ENCODE peak calls at places on chromosomes 4 and X, in four cellular contexts. B is heart right ventricle; C is CD4-positive, CD25-positive, alpha-beta regulatory T cell; I is lung. V is an unnamed sample.

GRCh38 chrX:10102046-10102704 is 54.6 kb upstream of the CLCN4 start:
- DNase-seq in I (no peak), B (no peak), C (no peak), V (no peak)

GRCh38 chr4:70399319-70399718 is 1.6 kb downstream of the OPRPN start:
- DNase-seq in I (no peak), B (no peak), C (no peak), V (no peak)

GRCh38 chr4:180513076-180513475 is 1730.1 kb upstream of the TENM3 start:
- DNase-seq in I (no peak), C (no peak), B (no peak), V (no peak)

GRCh38 chr4:65798498-65799127 is 128.3 kb upstream of the EPHA5 start:
- DNase-seq in C (no peak), B (no peak), I (no peak), V (no peak)

GRCh38 chr4:26441110-26441509 is 49.2 kb downstream of the CCKAR start:
- DNase-seq in I (no peak), C (no peak), B (no peak), V (no peak)

GRCh38 chr4:133156096-133156495 is 7.0 kb downstream of the PCDH10 start:
- DNase-seq in I (no peak), B (no peak), C (no peak), V (no peak)

GRCh38 chrX:131778269-131779218 is 234.7 kb downstream of the OR13H1 start:
- DNase-seq in C (peak; percentile 87), B (no peak), I (peak; percentile 80), V (peak; percentile 49)

GRCh38 chr4:73341454-73341853 is 62.6 kb upstream of the ALB start:
- DNase-seq in C (peak; percentile 25), B (no peak), I (no peak), V (no peak)

GRCh38 chr4:38364383-38364963 is 299.5 kb upstream of the KLF3 start:
- DNase-seq in B (no peak), C (no peak), I (no peak), V (no peak)

GRCh38 chr4:185127021-185127925 is 15.8 kb upstream of the SLC25A4 start:
- DNase-seq in C (no peak), B (no peak), I (no peak), V (no peak)

GRCh38 chr4:59091376-59092142 is 1981.4 kb upstream of the IGFBP7 start:
- DNase-seq in B (no peak), C (no peak), I (no peak), V (no peak)

GRCh38 chr4:176789955-176790354 is 2.8 kb downstream of the VEGFC start:
- DNase-seq in C (peak; percentile 28), B (peak; percentile 13), I (no peak), V (no peak)

GRCh38 chr4:2591189-2591588 is 54.7 kb downstream of the FAM193A start:
- DNase-seq in C (no peak), I (peak; percentile 59), B (no peak), V (no peak)

GRCh38 chrX:10989386-10989785 is 121.7 kb upstream of the HCCS start:
- DNase-seq in B (no peak), C (no peak), I (no peak), V (no peak)

GRCh38 chr4:150006197-150006596 is 72.0 kb upstream of the DCLK2 start:
- DNase-seq in C (no peak), B (no peak), I (no peak), V (no peak)

GRCh38 chr4:112109455-112110425 is 35.5 kb upstream of the FAM241A start:
- DNase-seq in B (no peak), I (no peak), C (peak; percentile 38), V (no peak)

GRCh38 chr4:40143926-40144508 is 52.8 kb upstream of the RHOH start:
- DNase-seq in C (no peak), I (no peak), B (no peak), V (no peak)

GRCh38 chrX:21840199-21840557 is 761 bp downstream of the MBTPS2 start:
- DNase-seq in C (peak; percentile 50), B (no peak), I (no peak), V (no peak)

GRCh38 chrX:7926914-7927258 is 327 bp downstream of the PNPLA4 start:
- DNase-seq in B (no peak), I (no peak), C (no peak), V (no peak)

GRCh38 chr4:156575430-156576073 is 396.0 kb downstream of the PDGFC start:
- DNase-seq in B (no peak), I (no peak), C (no peak), V (no peak)

GRCh38 chr4:180913750-180914149 is 1329.5 kb upstream of the TENM3 start:
- DNase-seq in B (no peak), I (no peak), C (no peak), V (no peak)

GRCh38 chr4:45350438-45350837 is 624.1 kb upstream of the GNPDA2 start:
- DNase-seq in I (no peak), C (no peak), B (no peak), V (no peak)

GRCh38 chrX:106932960-106933537 is 12.8 kb downstream of the CLDN2 start:
- DNase-seq in C (no peak), B (no peak), I (no peak), V (no peak)

GRCh38 chr4:47315346-47315745 is 148.2 kb downstream of the COMMD8 start:
- DNase-seq in C (no peak), I (no peak), B (no peak), V (no peak)

GRCh38 chr4:158805628-158806471 is 37.0 kb downstream of the FNIP2 start:
- DNase-seq in C (no peak), I (peak; percentile 45), B (no peak), V (no peak)

GRCh38 chrX:133544105-133544504 is 128.8 kb upstream of the GPC4 start:
- DNase-seq in I (no peak), C (no peak), B (no peak), V (no peak)

GRCh38 chrX:110450050-110450449 is 91.4 kb downstream of the RTL9 start:
- DNase-seq in I (peak; percentile 80), C (peak; percentile 60), B (peak; percentile 58), V (peak; percentile 76)

GRCh38 chrX:19975862-19976261 is 15.0 kb downstream of the BCLAF3 start:
- DNase-seq in C (no peak), I (no peak), B (no peak), V (no peak)

GRCh38 chrX:99033226-99033901 is 1376.7 kb downstream of the PCDH19 start:
- DNase-seq in C (no peak), I (no peak), B (no peak), V (no peak)

GRCh38 chr4:148112231-148112982 is 329.8 kb downstream of the NR3C2 start:
- DNase-seq in B (no peak), C (no peak), I (no peak), V (no peak)

GRCh38 chr4:139560396-139561084 is 4.5 kb upstream of the SETD7 start:
- DNase-seq in C (peak; percentile 86), I (no peak), B (no peak), V (no peak)

GRCh38 chrX:134537179-134537945 is 77.4 kb downstream of the HPRT1 start:
- DNase-seq in C (no peak), B (no peak), I (no peak), V (no peak)

GRCh38 chr4:1002131-1002630 is 9.0 kb upstream of the SLC26A1 start:
- DNase-seq in C (no peak), B (no peak), I (no peak), V (no peak)

GRCh38 chrX:150156615-150157014 is 206.5 kb upstream of the MAMLD1 start:
- DNase-seq in B (no peak), I (no peak), C (no peak), V (no peak)

GRCh38 chr4:55758570-55758969 is 61.0 kb upstream of the EXOC1L start:
- DNase-seq in I (no peak), B (no peak), C (no peak), V (no peak)

GRCh38 chr4:132513491-132513890 is 635.6 kb upstream of the PCDH10 start:
- DNase-seq in B (no peak), I (no peak), C (no peak), V (no peak)

GRCh38 chrX:54495814-54496516 is at the start of gene FGD1:
- DNase-seq in I (peak; percentile 36), B (peak; percentile 70), C (peak; percentile 17), V (peak; percentile 6)

GRCh38 chrX:41499195-41499594 is 52.1 kb downstream of the NYX start:
- DNase-seq in I (no peak), B (no peak), C (no peak), V (no peak)

GRCh38 chr4:2006956-2007653 is 1.7 kb downstream of the NELFA start:
- DNase-seq in C (no peak), I (no peak), B (no peak), V (no peak)

GRCh38 chrX:16022580-16023170 is 100.7 kb upstream of the GRPR start:
- DNase-seq in C (no peak), I (no peak), B (no peak), V (no peak)

GRCh38 chrX:16023790-16024734 is 99.3 kb upstream of the GRPR start:
- DNase-seq in C (peak; percentile 10), B (no peak), I (no peak), V (no peak)
- H3K27ac ChIP-seq in C (no peak overlapping the region), B (no peak overlapping the region), I (no peak overlapping the region), V (no peak overlapping the region)

GRCh38 chr4:78058591-78059523 is 1.7 kb downstream of the FRAS1 start:
- DNase-seq in C (peak; percentile 2), I (peak; percentile 44), B (peak; percentile 28), V (no peak)
- H3K27ac ChIP-seq in C (no peak overlapping the region), I (peak overlapping the region; percentile 75), B (no peak overlapping the region), V (no peak overlapping the region)

GRCh38 chrX:139025822-139026221 is 314.3 kb upstream of the FGF13 start:
- DNase-seq in I (no peak), B (no peak), C (no peak), V (no peak)
- H3K27ac ChIP-seq in I (no peak overlapping the region), B (no peak overlapping the region), C (no peak overlapping the region), V (no peak overlapping the region)

DNA sequence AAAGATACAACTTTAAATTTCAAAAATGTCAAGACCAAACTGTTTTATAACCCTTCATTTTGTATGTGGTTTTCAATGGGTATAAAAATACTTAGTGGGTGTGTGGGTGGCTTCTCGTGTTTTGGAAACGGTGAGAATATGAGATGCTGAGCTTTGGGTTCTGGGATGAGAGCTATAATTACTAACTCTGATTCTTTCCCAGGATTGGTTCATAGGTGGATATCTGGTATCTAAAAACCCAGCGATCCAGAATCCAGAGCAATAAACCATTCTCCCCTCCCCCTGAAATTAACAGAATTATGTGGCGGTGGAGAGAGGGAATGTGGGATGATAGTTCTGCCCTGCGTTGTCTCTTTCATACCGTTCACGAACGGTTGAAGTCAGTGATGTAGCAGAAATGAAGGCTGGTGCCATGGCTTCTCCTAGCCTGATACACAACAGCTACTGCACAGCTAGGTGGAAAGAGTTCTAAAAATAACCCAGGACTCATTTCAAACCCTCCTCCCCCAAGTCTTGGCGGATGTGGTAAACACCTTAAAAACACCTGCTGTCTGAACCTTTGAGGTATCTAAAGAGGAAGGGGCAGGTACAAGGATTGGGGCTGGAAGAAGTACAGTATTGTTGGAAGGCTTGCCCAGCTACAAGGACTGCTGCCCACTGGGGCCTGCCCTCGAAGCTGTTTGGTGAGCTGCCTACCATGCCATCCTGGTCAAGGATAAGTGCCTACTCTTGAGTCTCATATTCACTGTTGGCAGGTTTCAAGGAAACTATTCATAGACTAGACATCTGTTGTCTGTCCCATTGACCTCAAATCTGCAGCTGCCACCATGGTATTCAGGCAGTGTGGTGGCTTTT is 44.5 kb downstream of the SEPTIN11 start:
- DNase-seq in B (no peak), I (no peak), C (peak; percentile 88), V (no peak)
- H3K27ac ChIP-seq in B (no peak overlapping the region), I (no peak overlapping the region), C (peak overlapping the region; percentile 37), V (no peak overlapping the region)

GRCh38 chr4:7348946-7349900 is 85.5 kb downstream of the PSAPL1 start:
- DNase-seq in I (peak; percentile 88), C (no peak), B (no peak), V (no peak)
- H3K27ac ChIP-seq in I (no peak overlapping the region), C (no peak overlapping the region), B (no peak overlapping the region), V (peak overlapping the region; percentile 90)

GRCh38 chr4:5372198-5372597 is 320.9 kb downstream of the STK32B start:
- DNase-seq in B (no peak), C (no peak), I (no peak), V (no peak)
- H3K27ac ChIP-seq in B (no peak overlapping the region), C (no peak overlapping the region), I (no peak overlapping the region), V (no peak overlapping the region)